ENCODE peak calls at places on chromosomes 4 and X, in six cellular contexts. One of them, this sample, is unnamed.

GRCh38 chr4:6620891-6621555 is 19.5 kb upstream of the MRFAP1 start:
- DNase-seq in esophagus squamous epithelium: no peak
- DNase-seq in H9: no peak
- DNase-seq in aorta: peak; percentile 29
- DNase-seq in GM23248: no peak
- DNase-seq in CD8-positive, alpha-beta T cell: no peak
- DNase-seq in this sample: no peak

GRCh38 chr4:107826427-107826980 is 1.8 kb downstream of the SGMS2 start:
- DNase-seq in CD8-positive, alpha-beta T cell: no peak
- DNase-seq in H9: no peak
- DNase-seq in GM23248: peak; percentile 19
- DNase-seq in esophagus squamous epithelium: no peak
- DNase-seq in aorta: no peak
- DNase-seq in this sample: no peak

GRCh38 chr4:8297691-8298485 is 28.3 kb downstream of the HTRA3 start:
- DNase-seq in CD8-positive, alpha-beta T cell: no peak
- DNase-seq in esophagus squamous epithelium: no peak
- DNase-seq in aorta: peak; percentile 38
- DNase-seq in H9: no peak
- DNase-seq in GM23248: no peak
- DNase-seq in this sample: no peak

GRCh38 chr4:97911236-97911906 is 231.9 kb downstream of the STPG2 start:
- DNase-seq in GM23248: no peak
- DNase-seq in CD8-positive, alpha-beta T cell: no peak
- DNase-seq in H9: peak; percentile 52
- DNase-seq in esophagus squamous epithelium: no peak
- DNase-seq in aorta: no peak
- DNase-seq in this sample: no peak

GRCh38 chrX:8194216-8194615 is 23.1 kb upstream of the VCX2 start:
- DNase-seq in esophagus squamous epithelium: no peak
- DNase-seq in GM23248: no peak
- DNase-seq in aorta: no peak
- DNase-seq in H9: no peak
- DNase-seq in CD8-positive, alpha-beta T cell: no peak
- DNase-seq in this sample: no peak

GRCh38 chr4:94926936-94927335 is 169.2 kb downstream of the BMPR1B start:
- DNase-seq in aorta: no peak
- DNase-seq in GM23248: no peak
- DNase-seq in CD8-positive, alpha-beta T cell: no peak
- DNase-seq in H9: no peak
- DNase-seq in esophagus squamous epithelium: no peak
- DNase-seq in this sample: no peak

GRCh38 chr4:178689926-178690325 is 1247.7 kb upstream of the AGA start:
- DNase-seq in GM23248: no peak
- DNase-seq in CD8-positive, alpha-beta T cell: no peak
- DNase-seq in aorta: no peak
- DNase-seq in H9: no peak
- DNase-seq in esophagus squamous epithelium: no peak
- DNase-seq in this sample: no peak

GRCh38 chrX:123851010-123851409 is 8.8 kb upstream of the XIAP start:
- DNase-seq in H9: no peak
- DNase-seq in CD8-positive, alpha-beta T cell: no peak
- DNase-seq in aorta: no peak
- DNase-seq in esophagus squamous epithelium: no peak
- DNase-seq in GM23248: no peak
- DNase-seq in this sample: peak; percentile 2

GRCh38 chrX:70042399-70043371 is 7.1 kb downstream of the AWAT2 start:
- DNase-seq in aorta: no peak
- DNase-seq in esophagus squamous epithelium: no peak
- DNase-seq in H9: no peak
- DNase-seq in CD8-positive, alpha-beta T cell: no peak
- DNase-seq in GM23248: peak; percentile 49
- DNase-seq in this sample: no peak

GRCh38 chrX:23901805-23902204 is 5.9 kb downstream of the APOO start:
- DNase-seq in aorta: no peak
- DNase-seq in esophagus squamous epithelium: peak; percentile 6
- DNase-seq in H9: peak; percentile 40
- DNase-seq in GM23248: peak; percentile 84
- DNase-seq in CD8-positive, alpha-beta T cell: no peak
- DNase-seq in this sample: peak; percentile 54

GRCh38 chr4:83335691-83336090 is 1.0 kb upstream of the HPSE start:
- DNase-seq in CD8-positive, alpha-beta T cell: no peak
- DNase-seq in H9: no peak
- DNase-seq in esophagus squamous epithelium: no peak
- DNase-seq in aorta: no peak
- DNase-seq in GM23248: peak; percentile 18
- DNase-seq in this sample: no peak

GRCh38 chr4:102696763-102697162 is 64.0 kb downstream of the MANBA start:
- DNase-seq in CD8-positive, alpha-beta T cell: no peak
- DNase-seq in GM23248: no peak
- DNase-seq in esophagus squamous epithelium: no peak
- DNase-seq in aorta: no peak
- DNase-seq in H9: no peak
- DNase-seq in this sample: no peak

GRCh38 chr4:32268949-32269348 is 1548.8 kb downstream of the PCDH7 start:
- DNase-seq in esophagus squamous epithelium: no peak
- DNase-seq in aorta: no peak
- DNase-seq in CD8-positive, alpha-beta T cell: no peak
- DNase-seq in GM23248: no peak
- DNase-seq in H9: no peak
- DNase-seq in this sample: no peak

GRCh38 chrX:108735680-108736508 is 469 bp downstream of the IRS4 start:
- DNase-seq in aorta: no peak
- DNase-seq in H9: no peak
- DNase-seq in GM23248: peak; percentile 32
- DNase-seq in esophagus squamous epithelium: no peak
- DNase-seq in CD8-positive, alpha-beta T cell: no peak
- DNase-seq in this sample: no peak

GRCh38 chrX:108735087-108735679 is 1.2 kb downstream of the IRS4 start:
- DNase-seq in H9: peak; percentile 70
- DNase-seq in esophagus squamous epithelium: no peak
- DNase-seq in GM23248: no peak
- DNase-seq in CD8-positive, alpha-beta T cell: no peak
- DNase-seq in aorta: no peak
- DNase-seq in this sample: no peak

GRCh38 chrX:108734426-108734825 is 1.9 kb downstream of the IRS4 start:
- DNase-seq in CD8-positive, alpha-beta T cell: no peak
- DNase-seq in GM23248: no peak
- DNase-seq in aorta: no peak
- DNase-seq in H9: no peak
- DNase-seq in esophagus squamous epithelium: no peak
- DNase-seq in this sample: no peak

GRCh38 chrX:108731144-108731543 is 5.2 kb downstream of the IRS4 start:
- DNase-seq in GM23248: no peak
- DNase-seq in aorta: no peak
- DNase-seq in H9: no peak
- DNase-seq in esophagus squamous epithelium: no peak
- DNase-seq in CD8-positive, alpha-beta T cell: no peak
- DNase-seq in this sample: no peak

DNA sequence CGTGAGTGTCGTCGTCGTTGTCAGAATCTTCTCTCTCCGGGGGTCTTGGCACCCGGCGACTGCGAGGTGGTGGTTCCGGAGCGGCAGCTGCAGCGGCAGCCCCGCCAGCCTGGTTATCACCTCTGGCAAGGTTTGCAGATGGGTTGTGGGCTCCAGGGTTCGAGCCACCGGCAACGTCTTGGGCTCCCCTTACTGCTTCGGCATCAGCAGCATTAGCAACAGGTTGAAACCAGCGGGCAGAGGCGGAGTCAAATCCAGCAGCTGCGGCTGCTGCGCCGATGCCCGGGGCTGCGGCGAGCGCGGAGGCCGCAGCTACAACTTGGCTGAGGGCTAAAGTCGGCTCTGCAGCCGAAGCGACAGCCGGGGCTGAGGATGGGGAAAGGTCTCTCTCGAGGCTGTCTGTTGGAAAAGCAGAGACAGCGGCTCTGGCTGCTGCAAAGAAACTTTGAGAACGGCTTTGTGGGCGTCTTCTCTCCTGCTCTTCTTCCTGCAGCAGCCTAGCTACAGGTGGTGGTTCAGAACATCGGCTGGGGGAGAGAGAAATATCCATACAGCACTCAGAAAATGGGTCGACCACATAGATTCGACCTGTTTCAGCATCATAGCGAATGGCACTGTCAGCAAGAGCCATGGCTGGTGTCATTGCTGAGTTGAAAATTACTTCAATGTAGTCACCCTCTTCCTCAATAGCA is 3.6 kb downstream of the IRS4 start:
- DNase-seq in CD8-positive, alpha-beta T cell: no peak
- DNase-seq in H9: peak; percentile 70
- DNase-seq in aorta: no peak
- DNase-seq in GM23248: no peak
- DNase-seq in esophagus squamous epithelium: no peak
- DNase-seq in this sample: no peak
- H3K27me3 ChIP-seq in CD8-positive, alpha-beta T cell: no peaks in the 10 kb centered on the region
- H3K27me3 ChIP-seq in H9: peaks cover 16% of the 10 kb centered on the region
- H3K27me3 ChIP-seq in aorta: no peaks in the 10 kb centered on the region
- H3K27me3 ChIP-seq in GM23248: peaks cover 15% of the 10 kb centered on the region
- H3K27me3 ChIP-seq in esophagus squamous epithelium: no peaks in the 10 kb centered on the region
- H3K27me3 ChIP-seq in this sample: no peaks in the 10 kb centered on the region

DNA sequence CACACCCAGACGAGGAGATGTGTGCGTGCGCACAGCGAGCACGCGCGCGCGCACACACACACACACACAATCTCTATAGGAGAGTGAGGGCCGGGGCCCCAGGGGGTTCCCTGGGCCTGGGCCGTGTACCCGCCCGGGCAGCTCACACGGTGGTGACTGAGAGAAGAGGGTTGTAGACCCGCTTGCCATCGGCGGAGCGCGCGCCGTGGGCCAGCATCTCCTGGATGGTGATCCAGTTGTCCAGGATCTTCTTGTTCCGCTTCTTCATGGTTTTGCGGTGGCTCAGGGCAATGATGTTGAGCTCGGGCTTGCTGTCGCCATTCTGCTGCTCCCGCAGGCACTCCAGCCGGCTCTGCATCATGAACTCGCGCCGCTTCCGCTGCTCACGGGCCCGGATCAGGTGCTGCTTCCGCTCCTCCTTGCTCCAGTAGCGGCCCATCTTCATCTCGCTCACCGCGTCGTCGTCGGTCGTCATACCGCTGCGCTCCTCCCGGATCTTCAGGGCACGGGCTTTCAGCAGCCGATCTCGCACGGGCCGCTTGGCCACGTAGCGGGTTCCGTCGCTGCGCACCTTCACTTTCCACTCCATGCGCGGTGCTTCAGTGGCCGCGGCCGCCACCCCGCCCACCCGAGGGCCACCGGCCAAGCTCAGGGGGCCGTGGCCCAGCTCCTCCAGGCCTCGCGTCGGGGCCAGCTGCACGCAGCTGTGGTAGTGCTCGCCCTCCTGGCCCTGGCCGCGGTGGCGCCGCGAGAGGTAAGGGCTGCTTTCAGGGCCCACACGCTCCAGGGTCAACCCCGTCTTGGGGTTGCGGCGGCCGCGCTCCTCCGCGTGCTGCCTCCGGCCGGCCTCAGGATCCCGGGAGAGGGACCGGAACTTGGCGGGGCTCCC is 9.0 kb downstream of the SSR4 start:
- DNase-seq in CD8-positive, alpha-beta T cell: no peak
- DNase-seq in esophagus squamous epithelium: no peak
- DNase-seq in GM23248: no peak
- DNase-seq in aorta: no peak
- DNase-seq in H9: no peak
- DNase-seq in this sample: no peak
- H3K27me3 ChIP-seq in CD8-positive, alpha-beta T cell: no peaks in the 10 kb centered on the region
- H3K27me3 ChIP-seq in esophagus squamous epithelium: no peaks in the 10 kb centered on the region
- H3K27me3 ChIP-seq in GM23248: no peaks in the 10 kb centered on the region
- H3K27me3 ChIP-seq in aorta: no peaks in the 10 kb centered on the region
- H3K27me3 ChIP-seq in H9: no peaks in the 10 kb centered on the region
- H3K27me3 ChIP-seq in this sample: no peaks in the 10 kb centered on the region

GRCh38 chr4:3745886-3746656 is 20.1 kb upstream of the ADRA2C start:
- DNase-seq in esophagus squamous epithelium: no peak
- DNase-seq in GM23248: peak; percentile 33
- DNase-seq in H9: no peak
- DNase-seq in CD8-positive, alpha-beta T cell: no peak
- DNase-seq in aorta: no peak
- DNase-seq in this sample: no peak
- H3K27me3 ChIP-seq in esophagus squamous epithelium: no peaks in the 10 kb centered on the region
- H3K27me3 ChIP-seq in GM23248: peaks cover 68% of the 10 kb centered on the region
- H3K27me3 ChIP-seq in H9: no peaks in the 10 kb centered on the region
- H3K27me3 ChIP-seq in CD8-positive, alpha-beta T cell: no peaks in the 10 kb centered on the region
- H3K27me3 ChIP-seq in aorta: no peaks in the 10 kb centered on the region
- H3K27me3 ChIP-seq in this sample: no peaks in the 10 kb centered on the region

DNA sequence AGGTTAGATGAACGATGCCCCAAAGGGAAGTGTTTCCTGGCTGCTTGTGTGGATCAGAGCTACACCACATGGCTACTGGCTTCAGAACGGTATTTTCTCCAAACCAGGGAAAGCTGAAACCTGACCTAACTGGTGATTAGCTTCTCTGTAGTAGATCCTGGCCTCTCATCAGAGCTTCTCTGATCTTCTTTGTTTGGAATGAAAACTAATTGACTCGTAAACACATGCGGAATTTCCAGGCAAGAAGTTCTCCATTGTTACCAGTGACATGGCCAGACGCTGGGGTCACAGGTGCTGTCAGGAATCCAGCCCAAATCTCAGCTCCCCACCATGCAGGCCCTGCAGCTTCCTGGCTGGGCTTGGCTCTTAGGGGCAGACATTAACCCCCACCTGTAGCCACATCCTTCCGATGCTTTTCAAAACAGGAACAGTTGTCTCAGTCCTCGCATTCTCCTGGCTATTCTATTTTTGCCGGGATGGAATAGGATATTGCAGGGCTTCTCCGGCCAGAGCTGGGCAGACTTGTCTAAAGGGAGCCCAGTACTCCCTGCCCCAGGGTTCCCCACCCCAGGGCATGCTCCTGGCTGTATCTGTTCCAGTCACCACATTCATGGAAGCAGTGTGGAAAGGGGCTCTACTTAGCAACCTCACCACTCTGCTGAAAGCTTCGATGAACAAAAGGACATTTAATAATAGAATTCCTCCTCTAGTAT is 305.4 kb upstream of the F9 start:
- DNase-seq in aorta: no peak
- DNase-seq in H9: peak; percentile 80
- DNase-seq in CD8-positive, alpha-beta T cell: no peak
- DNase-seq in GM23248: no peak
- DNase-seq in esophagus squamous epithelium: no peak
- DNase-seq in this sample: no peak
- H3K27me3 ChIP-seq in aorta: no peaks in the 10 kb centered on the region
- H3K27me3 ChIP-seq in H9: no peaks in the 10 kb centered on the region
- H3K27me3 ChIP-seq in CD8-positive, alpha-beta T cell: no peaks in the 10 kb centered on the region
- H3K27me3 ChIP-seq in GM23248: no peaks in the 10 kb centered on the region
- H3K27me3 ChIP-seq in esophagus squamous epithelium: no peaks in the 10 kb centered on the region
- H3K27me3 ChIP-seq in this sample: no peaks in the 10 kb centered on the region

This sample was measured in Peyer's patch.